ENCODE peak calls at places on chromosomes 11 and 22, in seven cellular contexts. F, N, K, M, B, Q and I are unnamed samples.

GRCh38 chr11:27296406-27296994 is 66.5 kb downstream of the CCDC34 start:
- DNase-seq in M (peak), Q (no peak), K (no peak), N (peak), F (peak), B (no peak), I (peak)

GRCh38 chr11:90135016-90135415 is 553 bp downstream of the NAALAD2 start:
- DNase-seq in F (no peak), M (peak), K (no peak), Q (no peak), N (no peak), B (no peak), I (peak)

GRCh38 chr11:64219755-64220154 is 6.2 kb downstream of the TRPT1 start:
- DNase-seq in Q (no peak), M (no peak), F (no peak), N (no peak), B (no peak), K (no peak), I (no peak)

GRCh38 chr22:47795477-47796127 is 1033.2 kb downstream of the TBC1D22A start:
- DNase-seq in N (no peak), K (no peak), B (no peak), M (peak), F (no peak), Q (peak), I (no peak)

GRCh38 chr11:75303544-75304224 is 47.8 kb downstream of the ARRB1 start:
- DNase-seq in M (no peak), N (no peak), B (no peak), K (no peak), F (no peak), Q (peak), I (no peak)

GRCh38 chr11:72326151-72326842 is 82.3 kb upstream of the PHOX2A start:
- DNase-seq in M (peak), K (no peak), B (no peak), Q (no peak), F (peak), N (peak), I (no peak)

GRCh38 chr11:46247090-46247489 is 30.4 kb upstream of the CREB3L1 start:
- DNase-seq in F (no peak), N (no peak), M (no peak), B (no peak), K (no peak), Q (no peak), I (no peak)

GRCh38 chr11:92929168-92930053 is 40.0 kb upstream of the MTNR1B start:
- DNase-seq in Q (no peak), M (no peak), K (no peak), F (no peak), N (no peak), B (no peak), I (peak)

GRCh38 chr22:44266811-44267760 is 45.7 kb downstream of the SHISAL1 start:
- DNase-seq in Q (no peak), K (no peak), N (no peak), F (no peak), M (no peak), B (no peak), I (no peak)

GRCh38 chr22:39773976-39774539 is 119.5 kb downstream of the ENTHD1 start:
- DNase-seq in N (peak), Q (no peak), B (no peak), M (peak), F (peak), K (no peak), I (peak)

GRCh38 chr11:87033561-87033960 is 4.2 kb upstream of the TMEM135 start:
- DNase-seq in N (no peak), K (no peak), F (no peak), M (no peak), Q (no peak), B (no peak), I (no peak)

GRCh38 chr11:87028688-87029087 is 9.0 kb upstream of the TMEM135 start:
- DNase-seq in N (no peak), F (no peak), M (no peak), K (no peak), Q (no peak), B (no peak), I (no peak)

GRCh38 chr11:87035976-87036583 is 1.7 kb upstream of the TMEM135 start:
- DNase-seq in B (no peak), Q (no peak), K (no peak), M (peak), N (no peak), F (no peak), I (no peak)

GRCh38 chr11:87031433-87032170 is 6.1 kb upstream of the TMEM135 start:
- DNase-seq in B (no peak), N (no peak), F (no peak), M (no peak), K (no peak), Q (no peak), I (no peak)

DNA sequence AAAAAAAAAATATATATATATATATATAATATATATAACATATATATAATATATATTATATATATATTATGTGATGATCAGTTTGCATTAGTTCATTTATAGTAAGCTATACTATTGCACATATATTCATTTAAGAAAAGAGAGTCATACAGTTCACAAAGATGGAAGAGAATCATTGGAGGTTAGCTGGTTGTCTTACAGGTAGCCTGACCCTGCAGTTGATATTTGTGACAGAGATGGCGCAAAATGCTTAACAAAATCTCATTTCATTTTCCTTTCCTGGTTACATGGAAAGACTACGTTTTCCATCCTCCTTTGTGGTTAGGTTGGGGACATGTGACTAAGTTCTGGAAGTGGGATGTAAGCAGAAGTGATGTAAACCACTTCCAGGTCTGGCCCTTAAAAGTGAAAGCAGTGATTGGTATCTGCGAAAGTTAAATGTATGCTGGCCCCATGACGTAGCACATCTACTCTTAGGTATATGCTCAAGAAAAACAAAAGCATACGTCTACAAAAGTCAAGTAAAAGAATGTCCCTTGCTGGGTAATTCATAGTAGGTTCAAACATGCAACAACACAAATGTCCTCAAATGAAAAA is 7.2 kb upstream of the TMEM135 start:
- DNase-seq in F (peak), M (peak), N (peak), Q (no peak), K (no peak), B (no peak), I (peak)
- H3K4ac ChIP-seq in F (no peak), M (no peak), N (no peak), Q (no peak), K (peak), B (no peak), I (no peak)

DNA sequence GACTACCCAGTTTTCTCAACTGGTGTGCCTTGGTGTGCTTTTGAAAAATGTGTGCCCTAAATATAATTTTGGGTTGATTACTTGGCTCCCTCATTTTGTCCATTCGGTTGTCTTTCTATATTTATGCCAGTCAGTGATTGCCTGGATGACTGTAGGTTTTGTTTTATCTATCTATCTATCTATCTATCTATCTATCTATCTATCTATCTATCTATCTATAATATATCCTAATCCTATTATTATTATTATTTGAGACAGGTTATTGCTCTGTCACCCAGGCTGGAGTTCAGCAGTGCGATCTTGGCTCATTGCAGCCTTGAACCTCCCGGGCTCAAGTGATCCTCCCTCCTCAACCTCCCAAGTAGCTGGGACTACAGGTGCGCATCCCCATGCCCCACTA is 111.4 kb upstream of the GRK3 start:
- DNase-seq in B (no peak), M (no peak), K (no peak), N (no peak), Q (no peak), F (no peak), I (no peak)
- H4K8ac ChIP-seq in B (no peak), M (no peak), K (no peak), N (no peak), Q (no peak), F (no peak), I (no peak)

DNA sequence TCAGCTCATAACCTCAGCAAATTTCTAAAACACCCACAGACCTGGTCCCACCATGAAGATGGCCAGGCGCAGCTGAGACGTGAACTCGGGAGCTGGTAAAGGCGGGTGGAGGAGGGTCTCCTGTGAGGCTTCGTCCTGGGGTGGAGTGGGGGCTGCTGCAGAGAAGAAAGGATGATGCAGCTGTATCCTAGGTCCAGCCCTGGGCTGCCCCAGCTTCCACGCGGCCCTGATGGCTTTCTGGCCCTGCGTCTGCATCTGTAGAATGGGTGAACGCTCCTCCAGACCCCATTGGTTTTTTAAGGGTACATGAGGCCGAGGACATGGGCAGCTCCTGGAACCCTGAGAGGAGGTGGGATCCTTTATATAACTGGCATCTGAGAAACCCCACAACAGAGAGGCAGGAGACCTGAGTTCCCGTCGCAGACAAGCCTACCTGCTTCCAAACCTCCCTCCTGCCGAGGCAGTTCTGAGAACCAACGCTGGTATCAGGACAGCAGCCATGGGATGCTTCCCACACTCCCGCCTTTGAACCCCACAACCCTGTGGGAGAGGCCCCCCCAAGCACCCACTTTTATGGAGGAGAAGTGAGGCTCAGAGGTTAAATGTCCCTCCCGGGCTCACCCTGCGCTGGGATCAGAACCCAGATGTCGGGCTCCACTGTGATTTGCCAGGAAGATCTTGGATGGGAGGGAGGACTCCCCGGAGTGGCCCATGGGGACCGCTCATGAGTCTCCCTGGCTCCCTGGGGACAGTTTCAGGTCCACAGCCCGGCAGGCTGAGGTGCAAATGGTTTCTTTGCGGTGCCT is 55.2 kb upstream of the FGF3 start:
- DNase-seq in K (no peak), F (no peak), Q (peak), M (no peak), N (no peak), B (no peak), I (no peak)
- H3K4ac ChIP-seq in K (no peak), F (no peak), Q (no peak), M (no peak), N (no peak), B (no peak), I (no peak)

GRCh38 chr11:18265949-18266348 is at the start of gene SAA1:
- DNase-seq in M (no peak), N (no peak), Q (no peak), K (no peak), F (peak), B (no peak), I (peak)
- H4K8ac ChIP-seq in M (no peak), N (no peak), Q (no peak), K (no peak), F (no peak), B (no peak), I (no peak)

DNA sequence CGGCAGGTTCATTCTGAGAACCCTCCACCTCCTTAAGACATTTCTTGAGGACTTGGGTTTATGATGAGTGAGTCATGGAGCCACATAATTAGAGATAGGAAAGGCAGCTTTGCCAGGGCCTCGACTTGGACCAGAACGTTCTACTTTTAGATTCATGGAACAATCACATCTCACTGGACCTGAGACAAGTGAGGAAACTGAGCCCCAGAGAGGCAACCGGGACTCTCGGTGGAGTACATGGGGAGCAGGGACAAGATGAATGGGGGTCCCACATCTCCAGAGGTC is 59.5 kb downstream of the LINC01488 start:
- DNase-seq in K (no peak), Q (no peak), N (no peak), M (no peak), F (no peak), B (no peak), I (no peak)
- H3K4ac ChIP-seq in K (no peak), Q (no peak), N (no peak), M (no peak), F (no peak), B (no peak), I (no peak)

GRCh38 chr11:68709064-68709463 is 24.7 kb downstream of the GAL start:
- DNase-seq in M (no peak), N (no peak), B (no peak), F (no peak), K (no peak), Q (no peak), I (no peak)

GRCh38 chr11:68710445-68710844 is 26.1 kb downstream of the GAL start:
- DNase-seq in F (no peak), B (peak), M (no peak), K (no peak), Q (no peak), N (no peak), I (no peak)

GRCh38 chr11:68706237-68706636 is 21.9 kb downstream of the GAL start:
- DNase-seq in K (no peak), F (no peak), Q (no peak), M (no peak), N (no peak), B (no peak), I (no peak)

GRCh38 chr11:68707527-68707926 is 23.2 kb downstream of the GAL start:
- DNase-seq in N (no peak), B (no peak), F (no peak), Q (no peak), M (no peak), K (no peak), I (no peak)

DNA sequence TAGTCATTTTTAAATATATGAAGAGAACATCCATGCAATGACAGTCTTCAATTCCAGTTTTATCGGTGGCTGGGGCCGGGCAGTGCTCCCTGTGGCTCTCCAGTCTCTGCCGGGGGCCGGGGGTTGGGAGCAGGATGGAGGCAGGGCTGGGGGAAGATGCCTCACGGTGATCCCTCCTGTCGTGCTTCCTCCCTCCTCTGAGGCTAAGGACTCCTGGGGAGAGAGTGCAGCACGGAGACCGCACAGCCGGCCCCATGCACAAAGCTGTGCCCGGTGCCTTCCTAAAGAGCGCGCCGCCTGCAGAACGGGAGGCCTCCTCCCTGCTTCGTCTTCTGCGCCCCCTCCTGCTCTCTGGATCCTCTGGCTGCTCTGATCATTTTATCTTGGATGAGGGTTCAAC is 20.5 kb downstream of the GAL start:
- DNase-seq in B (no peak), N (no peak), F (no peak), M (peak), Q (peak), K (peak), I (no peak)
- H4K8ac ChIP-seq in B (peak), N (no peak), F (no peak), M (no peak), Q (no peak), K (peak), I (no peak)

DNA sequence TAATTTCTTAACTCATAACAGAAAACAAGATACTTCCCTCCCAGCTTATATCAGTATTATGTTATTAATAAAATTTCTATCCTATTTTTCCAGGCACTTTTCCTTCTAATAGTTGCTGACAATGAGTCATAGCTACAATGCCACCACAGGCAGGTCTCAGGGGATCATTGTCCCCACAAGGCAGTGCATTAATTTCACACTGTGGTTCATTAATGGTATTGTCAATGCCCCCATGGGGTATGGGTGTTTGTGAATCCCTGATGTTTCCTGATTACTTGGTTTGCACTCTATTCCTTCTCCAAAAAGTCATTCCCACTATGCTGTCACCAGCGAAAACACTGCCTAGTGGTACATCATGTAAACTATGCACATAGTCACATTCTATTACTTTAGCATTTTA is 345.5 kb upstream of the CTSC start:
- DNase-seq in Q (no peak), M (peak), N (no peak), B (peak), F (no peak), K (no peak), I (no peak)
- H3K4ac ChIP-seq in Q (no peak), M (no peak), N (no peak), B (no peak), F (no peak), K (no peak), I (no peak)

GRCh38 chr11:78351979-78352731 is 65.5 kb downstream of the GAB2 start:
- DNase-seq in F (peak), Q (no peak), K (no peak), B (no peak), N (no peak), M (peak), I (peak)

GRCh38 chr11:78351193-78351592 is 66.4 kb downstream of the GAB2 start:
- DNase-seq in N (no peak), Q (no peak), K (no peak), F (no peak), B (no peak), M (no peak), I (no peak)

GRCh38 chr11:78350646-78351165 is 66.9 kb downstream of the GAB2 start:
- DNase-seq in B (no peak), Q (no peak), N (peak), F (peak), M (no peak), K (no peak), I (no peak)

GRCh38 chr11:78350101-78350645 is 67.4 kb downstream of the GAB2 start:
- DNase-seq in Q (no peak), K (no peak), B (no peak), F (peak), N (peak), M (peak), I (no peak)

GRCh38 chr11:78354741-78355705 is 62.6 kb downstream of the GAB2 start:
- DNase-seq in F (peak), N (no peak), K (no peak), M (peak), Q (no peak), B (no peak), I (no peak)
- H4K8ac ChIP-seq in F (no peak), N (no peak), K (no peak), M (peak), Q (no peak), B (no peak), I (no peak)

GRCh38 chr22:29060251-29060650 is 1.4 kb downstream of the C22orf31 start:
- DNase-seq in B (no peak), F (no peak), N (no peak), K (no peak), M (peak), Q (no peak), I (no peak)
- H3K4ac ChIP-seq in B (no peak), F (no peak), N (no peak), K (no peak), M (no peak), Q (no peak), I (no peak)